ENCODE peak calls at places on chromosomes 6 and 20, in nine cellular contexts. One of them, this sample, is unnamed.
A peak's percentile ranks its signal among the peaks of the same experiment; 100 is the strongest.

GRCh38 chr6:113187671-113188070 is 669.5 kb upstream of the MARCKS start:
- DNase-seq in choroid plexus epithelial cell: no peak
- DNase-seq in kidney epithelial cell: no peak
- DNase-seq in T-cell: no peak
- DNase-seq in activated naive CD4-positive, alpha-beta T cell treated with anti-CD3 and anti-CD28 coated beads, Interleukin-2, amount 10 ng/mL, durations not matched to agents 7 days and 5 days: no peak
- DNase-seq in upper lobe of right lung: no peak
- DNase-seq in NCI-H1105: no peak
- DNase-seq in GM10248: no peak
- DNase-seq in AG08395: peak; percentile 11
- DNase-seq in this sample: no peak

GRCh38 chr6:155171747-155172191 is 92.0 kb upstream of the CLDN20 start:
- DNase-seq in kidney epithelial cell: no peak
- DNase-seq in T-cell: no peak
- DNase-seq in upper lobe of right lung: no peak
- DNase-seq in AG08395: no peak
- DNase-seq in choroid plexus epithelial cell: peak; percentile 67
- DNase-seq in GM10248: no peak
- DNase-seq in activated naive CD4-positive, alpha-beta T cell treated with anti-CD3 and anti-CD28 coated beads, Interleukin-2, amount 10 ng/mL, durations not matched to agents 7 days and 5 days: no peak
- DNase-seq in NCI-H1105: no peak
- DNase-seq in this sample: no peak

GRCh38 chr6:42292002-42292735 is 74.5 kb upstream of the MRPS10 start:
- DNase-seq in choroid plexus epithelial cell: peak; percentile 64
- DNase-seq in AG08395: peak; percentile 80
- DNase-seq in NCI-H1105: no peak
- DNase-seq in upper lobe of right lung: no peak
- DNase-seq in T-cell: no peak
- DNase-seq in GM10248: no peak
- DNase-seq in kidney epithelial cell: peak; percentile 69
- DNase-seq in activated naive CD4-positive, alpha-beta T cell treated with anti-CD3 and anti-CD28 coated beads, Interleukin-2, amount 10 ng/mL, durations not matched to agents 7 days and 5 days: no peak
- DNase-seq in this sample: peak; percentile 37

GRCh38 chr6:37816599-37817375 is 2.7 kb upstream of the ZFAND3 start:
- DNase-seq in choroid plexus epithelial cell: no peak
- DNase-seq in AG08395: no peak
- DNase-seq in upper lobe of right lung: no peak
- DNase-seq in GM10248: no peak
- DNase-seq in NCI-H1105: no peak
- DNase-seq in T-cell: no peak
- DNase-seq in activated naive CD4-positive, alpha-beta T cell treated with anti-CD3 and anti-CD28 coated beads, Interleukin-2, amount 10 ng/mL, durations not matched to agents 7 days and 5 days: no peak
- DNase-seq in kidney epithelial cell: no peak
- DNase-seq in this sample: no peak

GRCh38 chr6:34149831-34150400 is 4.0 kb upstream of the GRM4 start:
- DNase-seq in choroid plexus epithelial cell: no peak
- DNase-seq in NCI-H1105: no peak
- DNase-seq in kidney epithelial cell: no peak
- DNase-seq in AG08395: no peak
- DNase-seq in upper lobe of right lung: peak; percentile 30
- DNase-seq in activated naive CD4-positive, alpha-beta T cell treated with anti-CD3 and anti-CD28 coated beads, Interleukin-2, amount 10 ng/mL, durations not matched to agents 7 days and 5 days: peak; percentile 13
- DNase-seq in T-cell: no peak
- DNase-seq in GM10248: no peak
- DNase-seq in this sample: no peak

GRCh38 chr6:43969158-43969981 is 157.9 kb downstream of the MRPL14 start:
- DNase-seq in AG08395: no peak
- DNase-seq in kidney epithelial cell: no peak
- DNase-seq in activated naive CD4-positive, alpha-beta T cell treated with anti-CD3 and anti-CD28 coated beads, Interleukin-2, amount 10 ng/mL, durations not matched to agents 7 days and 5 days: no peak
- DNase-seq in NCI-H1105: no peak
- DNase-seq in upper lobe of right lung: no peak
- DNase-seq in choroid plexus epithelial cell: no peak
- DNase-seq in T-cell: no peak
- DNase-seq in GM10248: no peak
- DNase-seq in this sample: no peak

GRCh38 chr6:27250277-27250954 is 2.9 kb downstream of the PRSS16 start:
- DNase-seq in GM10248: no peak
- DNase-seq in NCI-H1105: peak; percentile 55
- DNase-seq in activated naive CD4-positive, alpha-beta T cell treated with anti-CD3 and anti-CD28 coated beads, Interleukin-2, amount 10 ng/mL, durations not matched to agents 7 days and 5 days: no peak
- DNase-seq in choroid plexus epithelial cell: no peak
- DNase-seq in kidney epithelial cell: no peak
- DNase-seq in upper lobe of right lung: no peak
- DNase-seq in T-cell: no peak
- DNase-seq in AG08395: no peak
- DNase-seq in this sample: no peak

GRCh38 chr20:25361287-25361683 is 29.4 kb downstream of the ABHD12 start:
- DNase-seq in GM10248: no peak
- DNase-seq in AG08395: no peak
- DNase-seq in kidney epithelial cell: no peak
- DNase-seq in choroid plexus epithelial cell: no peak
- DNase-seq in upper lobe of right lung: no peak
- DNase-seq in NCI-H1105: no peak
- DNase-seq in activated naive CD4-positive, alpha-beta T cell treated with anti-CD3 and anti-CD28 coated beads, Interleukin-2, amount 10 ng/mL, durations not matched to agents 7 days and 5 days: no peak
- DNase-seq in T-cell: no peak
- DNase-seq in this sample: peak; percentile 16

GRCh38 chr6:13614126-13614925 is 809 bp upstream of the NOL7 start:
- DNase-seq in GM10248: peak; percentile 34
- DNase-seq in kidney epithelial cell: no peak
- DNase-seq in NCI-H1105: peak; percentile 67
- DNase-seq in choroid plexus epithelial cell: peak; percentile 52
- DNase-seq in activated naive CD4-positive, alpha-beta T cell treated with anti-CD3 and anti-CD28 coated beads, Interleukin-2, amount 10 ng/mL, durations not matched to agents 7 days and 5 days: no peak
- DNase-seq in T-cell: no peak
- DNase-seq in AG08395: peak; percentile 36
- DNase-seq in upper lobe of right lung: peak; percentile 81
- DNase-seq in this sample: peak; percentile 6

GRCh38 chr20:40812415-40813212 is 123.6 kb upstream of the MAFB start:
- DNase-seq in AG08395: no peak
- DNase-seq in NCI-H1105: no peak
- DNase-seq in upper lobe of right lung: no peak
- DNase-seq in T-cell: no peak
- DNase-seq in activated naive CD4-positive, alpha-beta T cell treated with anti-CD3 and anti-CD28 coated beads, Interleukin-2, amount 10 ng/mL, durations not matched to agents 7 days and 5 days: no peak
- DNase-seq in GM10248: no peak
- DNase-seq in kidney epithelial cell: no peak
- DNase-seq in choroid plexus epithelial cell: peak; percentile 4
- DNase-seq in this sample: no peak

GRCh38 chr6:144284753-144285547 is at the start of gene UTRN:
- DNase-seq in AG08395: peak; percentile 75
- DNase-seq in kidney epithelial cell: no peak
- DNase-seq in choroid plexus epithelial cell: peak; percentile 85
- DNase-seq in upper lobe of right lung: peak; percentile 93
- DNase-seq in NCI-H1105: peak; percentile 73
- DNase-seq in activated naive CD4-positive, alpha-beta T cell treated with anti-CD3 and anti-CD28 coated beads, Interleukin-2, amount 10 ng/mL, durations not matched to agents 7 days and 5 days: peak; percentile 61
- DNase-seq in GM10248: peak; percentile 74
- DNase-seq in T-cell: no peak
- DNase-seq in this sample: no peak

GRCh38 chr6:6407061-6407723 is 86.7 kb upstream of the F13A1 start:
- DNase-seq in choroid plexus epithelial cell: no peak
- DNase-seq in AG08395: peak; percentile 10
- DNase-seq in T-cell: no peak
- DNase-seq in NCI-H1105: no peak
- DNase-seq in kidney epithelial cell: no peak
- DNase-seq in upper lobe of right lung: no peak
- DNase-seq in activated naive CD4-positive, alpha-beta T cell treated with anti-CD3 and anti-CD28 coated beads, Interleukin-2, amount 10 ng/mL, durations not matched to agents 7 days and 5 days: no peak
- DNase-seq in GM10248: peak; percentile 52
- DNase-seq in this sample: no peak

GRCh38 chr6:23218751-23219150 is 649.4 kb downstream of the HDGFL1 start:
- DNase-seq in T-cell: no peak
- DNase-seq in kidney epithelial cell: no peak
- DNase-seq in activated naive CD4-positive, alpha-beta T cell treated with anti-CD3 and anti-CD28 coated beads, Interleukin-2, amount 10 ng/mL, durations not matched to agents 7 days and 5 days: no peak
- DNase-seq in NCI-H1105: peak; percentile 33
- DNase-seq in upper lobe of right lung: no peak
- DNase-seq in AG08395: no peak
- DNase-seq in choroid plexus epithelial cell: no peak
- DNase-seq in GM10248: no peak
- DNase-seq in this sample: no peak

GRCh38 chr6:92496527-92496926 is 922.8 kb downstream of the EPHA7 start:
- DNase-seq in T-cell: no peak
- DNase-seq in GM10248: no peak
- DNase-seq in NCI-H1105: no peak
- DNase-seq in activated naive CD4-positive, alpha-beta T cell treated with anti-CD3 and anti-CD28 coated beads, Interleukin-2, amount 10 ng/mL, durations not matched to agents 7 days and 5 days: no peak
- DNase-seq in upper lobe of right lung: no peak
- DNase-seq in kidney epithelial cell: no peak
- DNase-seq in AG08395: no peak
- DNase-seq in choroid plexus epithelial cell: no peak
- DNase-seq in this sample: no peak

GRCh38 chr20:59788811-59789210 is 144.6 kb downstream of the SYCP2 start:
- DNase-seq in GM10248: no peak
- DNase-seq in T-cell: no peak
- DNase-seq in upper lobe of right lung: no peak
- DNase-seq in choroid plexus epithelial cell: no peak
- DNase-seq in NCI-H1105: no peak
- DNase-seq in kidney epithelial cell: no peak
- DNase-seq in activated naive CD4-positive, alpha-beta T cell treated with anti-CD3 and anti-CD28 coated beads, Interleukin-2, amount 10 ng/mL, durations not matched to agents 7 days and 5 days: no peak
- DNase-seq in AG08395: no peak
- DNase-seq in this sample: no peak

GRCh38 chr6:32215617-32216016 is 8.2 kb downstream of the NOTCH4 start:
- DNase-seq in kidney epithelial cell: no peak
- DNase-seq in choroid plexus epithelial cell: no peak
- DNase-seq in NCI-H1105: no peak
- DNase-seq in GM10248: no peak
- DNase-seq in AG08395: no peak
- DNase-seq in T-cell: no peak
- DNase-seq in upper lobe of right lung: no peak
- DNase-seq in activated naive CD4-positive, alpha-beta T cell treated with anti-CD3 and anti-CD28 coated beads, Interleukin-2, amount 10 ng/mL, durations not matched to agents 7 days and 5 days: no peak
- DNase-seq in this sample: no peak

GRCh38 chr6:82766476-82766875 is 299.2 kb downstream of the UBE3D start:
- DNase-seq in activated naive CD4-positive, alpha-beta T cell treated with anti-CD3 and anti-CD28 coated beads, Interleukin-2, amount 10 ng/mL, durations not matched to agents 7 days and 5 days: no peak
- DNase-seq in T-cell: no peak
- DNase-seq in upper lobe of right lung: no peak
- DNase-seq in AG08395: no peak
- DNase-seq in GM10248: no peak
- DNase-seq in kidney epithelial cell: no peak
- DNase-seq in NCI-H1105: no peak
- DNase-seq in choroid plexus epithelial cell: no peak
- DNase-seq in this sample: no peak

GRCh38 chr6:73630401-73630800 is 23.4 kb downstream of the SLC17A5 start:
- DNase-seq in GM10248: no peak
- DNase-seq in NCI-H1105: no peak
- DNase-seq in AG08395: no peak
- DNase-seq in T-cell: no peak
- DNase-seq in choroid plexus epithelial cell: no peak
- DNase-seq in activated naive CD4-positive, alpha-beta T cell treated with anti-CD3 and anti-CD28 coated beads, Interleukin-2, amount 10 ng/mL, durations not matched to agents 7 days and 5 days: no peak
- DNase-seq in kidney epithelial cell: no peak
- DNase-seq in upper lobe of right lung: no peak
- DNase-seq in this sample: no peak

GRCh38 chr6:91063362-91063761 is 476.5 kb upstream of the MAP3K7 start:
- DNase-seq in kidney epithelial cell: no peak
- DNase-seq in GM10248: no peak
- DNase-seq in T-cell: no peak
- DNase-seq in AG08395: no peak
- DNase-seq in choroid plexus epithelial cell: no peak
- DNase-seq in NCI-H1105: no peak
- DNase-seq in upper lobe of right lung: no peak
- DNase-seq in activated naive CD4-positive, alpha-beta T cell treated with anti-CD3 and anti-CD28 coated beads, Interleukin-2, amount 10 ng/mL, durations not matched to agents 7 days and 5 days: no peak
- DNase-seq in this sample: no peak

GRCh38 chr6:142207265-142207877 is 60.3 kb downstream of the VTA1 start:
- DNase-seq in activated naive CD4-positive, alpha-beta T cell treated with anti-CD3 and anti-CD28 coated beads, Interleukin-2, amount 10 ng/mL, durations not matched to agents 7 days and 5 days: peak; percentile 53
- DNase-seq in upper lobe of right lung: no peak
- DNase-seq in T-cell: peak; percentile 19
- DNase-seq in kidney epithelial cell: no peak
- DNase-seq in GM10248: no peak
- DNase-seq in NCI-H1105: peak; percentile 17
- DNase-seq in choroid plexus epithelial cell: peak; percentile 80
- DNase-seq in AG08395: peak; percentile 60
- DNase-seq in this sample: peak; percentile 3

GRCh38 chr20:50632236-50632635 is 59.1 kb downstream of the RIPOR3 start:
- DNase-seq in kidney epithelial cell: no peak
- DNase-seq in NCI-H1105: no peak
- DNase-seq in activated naive CD4-positive, alpha-beta T cell treated with anti-CD3 and anti-CD28 coated beads, Interleukin-2, amount 10 ng/mL, durations not matched to agents 7 days and 5 days: no peak
- DNase-seq in choroid plexus epithelial cell: no peak
- DNase-seq in AG08395: no peak
- DNase-seq in upper lobe of right lung: no peak
- DNase-seq in GM10248: no peak
- DNase-seq in T-cell: no peak
- DNase-seq in this sample: no peak

GRCh38 chr20:31608256-31608980 is 3.3 kb downstream of the ID1 start:
- DNase-seq in NCI-H1105: peak; percentile 98
- DNase-seq in activated naive CD4-positive, alpha-beta T cell treated with anti-CD3 and anti-CD28 coated beads, Interleukin-2, amount 10 ng/mL, durations not matched to agents 7 days and 5 days: no peak
- DNase-seq in AG08395: peak; percentile 59
- DNase-seq in GM10248: no peak
- DNase-seq in kidney epithelial cell: peak; percentile 79
- DNase-seq in choroid plexus epithelial cell: peak; percentile 78
- DNase-seq in T-cell: no peak
- DNase-seq in upper lobe of right lung: peak; percentile 96
- DNase-seq in this sample: no peak

GRCh38 chr6:37827603-37828265 is 8.2 kb downstream of the ZFAND3 start:
- DNase-seq in T-cell: no peak
- DNase-seq in NCI-H1105: no peak
- DNase-seq in AG08395: no peak
- DNase-seq in upper lobe of right lung: no peak
- DNase-seq in GM10248: no peak
- DNase-seq in activated naive CD4-positive, alpha-beta T cell treated with anti-CD3 and anti-CD28 coated beads, Interleukin-2, amount 10 ng/mL, durations not matched to agents 7 days and 5 days: no peak
- DNase-seq in kidney epithelial cell: no peak
- DNase-seq in choroid plexus epithelial cell: no peak
- DNase-seq in this sample: no peak

GRCh38 chr6:79602859-79603258 is 28.3 kb upstream of the SH3BGRL2 start:
- DNase-seq in T-cell: no peak
- DNase-seq in activated naive CD4-positive, alpha-beta T cell treated with anti-CD3 and anti-CD28 coated beads, Interleukin-2, amount 10 ng/mL, durations not matched to agents 7 days and 5 days: no peak
- DNase-seq in AG08395: no peak
- DNase-seq in GM10248: no peak
- DNase-seq in choroid plexus epithelial cell: no peak
- DNase-seq in upper lobe of right lung: no peak
- DNase-seq in NCI-H1105: no peak
- DNase-seq in kidney epithelial cell: no peak
- DNase-seq in this sample: no peak

GRCh38 chr6:74534485-74535211 is 671.2 kb downstream of the COL12A1 start:
- DNase-seq in choroid plexus epithelial cell: peak; percentile 87
- DNase-seq in activated naive CD4-positive, alpha-beta T cell treated with anti-CD3 and anti-CD28 coated beads, Interleukin-2, amount 10 ng/mL, durations not matched to agents 7 days and 5 days: no peak
- DNase-seq in upper lobe of right lung: no peak
- DNase-seq in NCI-H1105: no peak
- DNase-seq in kidney epithelial cell: no peak
- DNase-seq in AG08395: peak; percentile 20
- DNase-seq in GM10248: no peak
- DNase-seq in T-cell: no peak
- DNase-seq in this sample: no peak

GRCh38 chr20:1830240-1830639 is 65.0 kb upstream of the SIRPA start:
- DNase-seq in kidney epithelial cell: peak; percentile 84
- DNase-seq in T-cell: no peak
- DNase-seq in choroid plexus epithelial cell: peak; percentile 89
- DNase-seq in upper lobe of right lung: no peak
- DNase-seq in AG08395: peak; percentile 97
- DNase-seq in activated naive CD4-positive, alpha-beta T cell treated with anti-CD3 and anti-CD28 coated beads, Interleukin-2, amount 10 ng/mL, durations not matched to agents 7 days and 5 days: no peak
- DNase-seq in NCI-H1105: no peak
- DNase-seq in GM10248: no peak
- DNase-seq in this sample: peak; percentile 94

GRCh38 chr6:27809939-27810767 is 102.0 kb downstream of the OR2B2 start:
- DNase-seq in GM10248: peak; percentile 77
- DNase-seq in activated naive CD4-positive, alpha-beta T cell treated with anti-CD3 and anti-CD28 coated beads, Interleukin-2, amount 10 ng/mL, durations not matched to agents 7 days and 5 days: peak; percentile 87
- DNase-seq in kidney epithelial cell: peak; percentile 93
- DNase-seq in T-cell: peak; percentile 71
- DNase-seq in upper lobe of right lung: peak; percentile 81
- DNase-seq in choroid plexus epithelial cell: peak; percentile 99
- DNase-seq in AG08395: peak; percentile 93
- DNase-seq in NCI-H1105: peak; percentile 95
- DNase-seq in this sample: peak; percentile 94

GRCh38 chr20:14445310-14445709 is 107.9 kb upstream of the FLRT3 start:
- DNase-seq in choroid plexus epithelial cell: no peak
- DNase-seq in upper lobe of right lung: no peak
- DNase-seq in activated naive CD4-positive, alpha-beta T cell treated with anti-CD3 and anti-CD28 coated beads, Interleukin-2, amount 10 ng/mL, durations not matched to agents 7 days and 5 days: no peak
- DNase-seq in GM10248: no peak
- DNase-seq in NCI-H1105: no peak
- DNase-seq in kidney epithelial cell: peak; percentile 29
- DNase-seq in AG08395: peak; percentile 54
- DNase-seq in T-cell: no peak
- DNase-seq in this sample: no peak

This sample was measured in retinal pigment epithelial cell.